ENCODE peak calls at places on chromosome 5, in six cellular contexts. B, G, H, R, X and Z are unnamed samples.

GRCh38 chr5:35160486-35161116 is 69.7 kb downstream of the PRLR start:
- DNase-seq in B (no peak), G (no peak), H (no peak), R (no peak), X (peak; percentile 56), Z (no peak)

GRCh38 chr5:55140908-55141665 is 18.9 kb upstream of the GPX8 start:
- DNase-seq in B (no peak), G (no peak), H (no peak), R (no peak), X (no peak), Z (no peak)

GRCh38 chr5:117812866-117813265 is 1175.5 kb downstream of the DTWD2 start:
- DNase-seq in B (no peak), G (no peak), H (no peak), R (no peak), X (no peak), Z (no peak)

GRCh38 chr5:169200086-169200778 is 100.7 kb downstream of the SLIT3 start:
- DNase-seq in B (no peak), G (no peak), H (no peak), R (no peak), X (no peak), Z (no peak)

GRCh38 chr5:67401166-67401565 is 204.6 kb upstream of the CD180 start:
- DNase-seq in B (no peak), G (no peak), H (no peak), R (no peak), X (no peak), Z (no peak)

GRCh38 chr5:94969174-94969573 is 315.7 kb downstream of the MCTP1 start:
- DNase-seq in B (no peak), G (no peak), H (no peak), R (peak; percentile 29), X (no peak), Z (no peak)

GRCh38 chr5:33408816-33409215 is 31.9 kb upstream of the TARS1 start:
- DNase-seq in B (no peak), G (no peak), H (no peak), R (no peak), X (no peak), Z (no peak)

GRCh38 chr5:28557114-28557513 is 1518.7 kb upstream of the CDH9 start:
- DNase-seq in B (no peak), G (no peak), H (no peak), R (no peak), X (no peak), Z (no peak)

GRCh38 chr5:98767563-98767962 is 5.9 kb upstream of the RGMB start:
- DNase-seq in B (no peak), G (no peak), H (no peak), R (no peak), X (no peak), Z (no peak)

GRCh38 chr5:160198148-160198545 is 31.2 kb upstream of the FABP6 start:
- DNase-seq in B (no peak), G (no peak), H (no peak), R (no peak), X (no peak), Z (no peak)

GRCh38 chr5:52841114-52841513 is 53.4 kb downstream of the ITGA1 start:
- DNase-seq in B (no peak), G (no peak), H (no peak), R (no peak), X (no peak), Z (no peak)

GRCh38 chr5:172456076-172456800 is 1.9 kb upstream of the SH3PXD2B start:
- DNase-seq in B (no peak), G (no peak), H (no peak), R (no peak), X (no peak), Z (no peak)

GRCh38 chr5:78056901-78057514 is 237.5 kb downstream of the AP3B1 start:
- DNase-seq in B (no peak), G (no peak), H (no peak), R (no peak), X (no peak), Z (no peak)

GRCh38 chr5:135832941-135833340 is 1.5 kb upstream of the SLC25A48 start:
- DNase-seq in B (no peak), G (peak; percentile 3), H (no peak), R (no peak), X (no peak), Z (no peak)

GRCh38 chr5:173785866-173786265 is 102.3 kb upstream of the CPEB4 start:
- DNase-seq in B (no peak), G (no peak), H (no peak), R (no peak), X (no peak), Z (no peak)

GRCh38 chr5:88674262-88675158 is 208.5 kb downstream of the MEF2C start:
- DNase-seq in B (no peak), G (no peak), H (no peak), R (peak; percentile 26), X (peak; percentile 73), Z (no peak)

GRCh38 chr5:424259-425110 is 18.5 kb upstream of the EXOC3 start:
- DNase-seq in B (no peak), G (no peak), H (no peak), R (no peak), X (peak; percentile 8), Z (no peak)